ENCODE peak calls at places on chromosomes 3 and 15, in ten cellular contexts. One of them, this sample, is unnamed.

GRCh38 chr3:37862219-37862711 is 585 bp downstream of the CTDSPL start:
- DNase-seq in CD4-positive, CD25-positive, alpha-beta regulatory T cell: peak; percentile 20
- DNase-seq in heart left ventricle: peak; percentile 65
- DNase-seq in HCT116: no peak
- DNase-seq in transverse colon: peak; percentile 55
- DNase-seq in astrocyte of the spinal cord: no peak
- DNase-seq in cardiac fibroblast: peak; percentile 44
- DNase-seq in CD8-positive, alpha-beta memory T cell: no peak
- DNase-seq in lung: peak; percentile 48
- DNase-seq in ovary: peak; percentile 78
- DNase-seq in this sample: no peak

GRCh38 chr3:38168151-38168987 is 3.0 kb downstream of the OXSR1 start:
- DNase-seq in CD4-positive, CD25-positive, alpha-beta regulatory T cell: no peak
- DNase-seq in heart left ventricle: no peak
- DNase-seq in HCT116: no peak
- DNase-seq in transverse colon: no peak
- DNase-seq in astrocyte of the spinal cord: peak; percentile 75
- DNase-seq in cardiac fibroblast: peak; percentile 44
- DNase-seq in CD8-positive, alpha-beta memory T cell: no peak
- DNase-seq in lung: no peak
- DNase-seq in ovary: no peak
- DNase-seq in this sample: no peak

GRCh38 chr3:185332026-185332735 is 30.8 kb upstream of the MAP3K13 start:
- DNase-seq in CD4-positive, CD25-positive, alpha-beta regulatory T cell: peak; percentile 61
- DNase-seq in heart left ventricle: no peak
- DNase-seq in HCT116: no peak
- DNase-seq in transverse colon: no peak
- DNase-seq in astrocyte of the spinal cord: peak; percentile 71
- DNase-seq in cardiac fibroblast: peak; percentile 74
- DNase-seq in CD8-positive, alpha-beta memory T cell: no peak
- DNase-seq in lung: no peak
- DNase-seq in ovary: no peak
- DNase-seq in this sample: no peak

GRCh38 chr15:60544581-60545115 is 65.7 kb upstream of the ICE2 start:
- DNase-seq in CD4-positive, CD25-positive, alpha-beta regulatory T cell: no peak
- DNase-seq in heart left ventricle: no peak
- DNase-seq in HCT116: no peak
- DNase-seq in transverse colon: no peak
- DNase-seq in astrocyte of the spinal cord: no peak
- DNase-seq in cardiac fibroblast: no peak
- DNase-seq in CD8-positive, alpha-beta memory T cell: no peak
- DNase-seq in lung: no peak
- DNase-seq in ovary: no peak
- DNase-seq in this sample: no peak

GRCh38 chr3:124246949-124247348 is 255.0 kb upstream of the ROPN1 start:
- DNase-seq in CD4-positive, CD25-positive, alpha-beta regulatory T cell: peak; percentile 5
- DNase-seq in heart left ventricle: no peak
- DNase-seq in HCT116: peak; percentile 12
- DNase-seq in transverse colon: peak; percentile 19
- DNase-seq in astrocyte of the spinal cord: no peak
- DNase-seq in cardiac fibroblast: peak; percentile 17
- DNase-seq in CD8-positive, alpha-beta memory T cell: no peak
- DNase-seq in lung: no peak
- DNase-seq in ovary: no peak
- DNase-seq in this sample: no peak

GRCh38 chr3:3800076-3800448 is 831 bp downstream of the LRRN1 start:
- DNase-seq in CD4-positive, CD25-positive, alpha-beta regulatory T cell: peak; percentile 2
- DNase-seq in heart left ventricle: no peak
- DNase-seq in HCT116: no peak
- DNase-seq in transverse colon: no peak
- DNase-seq in astrocyte of the spinal cord: no peak
- DNase-seq in cardiac fibroblast: no peak
- DNase-seq in CD8-positive, alpha-beta memory T cell: no peak
- DNase-seq in lung: no peak
- DNase-seq in ovary: peak; percentile 52
- DNase-seq in this sample: no peak

GRCh38 chr3:7752005-7752404 is 749.6 kb upstream of the LMCD1 start:
- DNase-seq in CD4-positive, CD25-positive, alpha-beta regulatory T cell: no peak
- DNase-seq in heart left ventricle: no peak
- DNase-seq in HCT116: no peak
- DNase-seq in transverse colon: no peak
- DNase-seq in astrocyte of the spinal cord: no peak
- DNase-seq in cardiac fibroblast: no peak
- DNase-seq in CD8-positive, alpha-beta memory T cell: no peak
- DNase-seq in lung: no peak
- DNase-seq in ovary: no peak
- DNase-seq in this sample: no peak

GRCh38 chr3:42518800-42519567 is 16.5 kb downstream of the VIPR1 start:
- DNase-seq in CD4-positive, CD25-positive, alpha-beta regulatory T cell: peak; percentile 70
- DNase-seq in heart left ventricle: peak; percentile 40
- DNase-seq in HCT116: no peak
- DNase-seq in transverse colon: no peak
- DNase-seq in astrocyte of the spinal cord: no peak
- DNase-seq in cardiac fibroblast: no peak
- DNase-seq in CD8-positive, alpha-beta memory T cell: peak; percentile 62
- DNase-seq in lung: no peak
- DNase-seq in ovary: no peak
- DNase-seq in this sample: no peak

GRCh38 chr3:107143206-107143605 is 234.0 kb upstream of the CCDC54 start:
- DNase-seq in CD4-positive, CD25-positive, alpha-beta regulatory T cell: no peak
- DNase-seq in heart left ventricle: no peak
- DNase-seq in HCT116: no peak
- DNase-seq in transverse colon: no peak
- DNase-seq in astrocyte of the spinal cord: no peak
- DNase-seq in cardiac fibroblast: no peak
- DNase-seq in CD8-positive, alpha-beta memory T cell: no peak
- DNase-seq in lung: no peak
- DNase-seq in ovary: no peak
- DNase-seq in this sample: no peak

GRCh38 chr3:164486150-164486549 is 592.1 kb downstream of the SI start:
- DNase-seq in CD4-positive, CD25-positive, alpha-beta regulatory T cell: no peak
- DNase-seq in heart left ventricle: no peak
- DNase-seq in HCT116: no peak
- DNase-seq in transverse colon: no peak
- DNase-seq in astrocyte of the spinal cord: no peak
- DNase-seq in cardiac fibroblast: peak; percentile 7
- DNase-seq in CD8-positive, alpha-beta memory T cell: no peak
- DNase-seq in lung: no peak
- DNase-seq in ovary: no peak
- DNase-seq in this sample: no peak

GRCh38 chr3:138640537-138640936 is 32.0 kb downstream of the FAIM start:
- DNase-seq in CD4-positive, CD25-positive, alpha-beta regulatory T cell: no peak
- DNase-seq in heart left ventricle: no peak
- DNase-seq in HCT116: no peak
- DNase-seq in transverse colon: no peak
- DNase-seq in astrocyte of the spinal cord: no peak
- DNase-seq in cardiac fibroblast: no peak
- DNase-seq in CD8-positive, alpha-beta memory T cell: no peak
- DNase-seq in lung: no peak
- DNase-seq in ovary: no peak
- DNase-seq in this sample: no peak

DNA sequence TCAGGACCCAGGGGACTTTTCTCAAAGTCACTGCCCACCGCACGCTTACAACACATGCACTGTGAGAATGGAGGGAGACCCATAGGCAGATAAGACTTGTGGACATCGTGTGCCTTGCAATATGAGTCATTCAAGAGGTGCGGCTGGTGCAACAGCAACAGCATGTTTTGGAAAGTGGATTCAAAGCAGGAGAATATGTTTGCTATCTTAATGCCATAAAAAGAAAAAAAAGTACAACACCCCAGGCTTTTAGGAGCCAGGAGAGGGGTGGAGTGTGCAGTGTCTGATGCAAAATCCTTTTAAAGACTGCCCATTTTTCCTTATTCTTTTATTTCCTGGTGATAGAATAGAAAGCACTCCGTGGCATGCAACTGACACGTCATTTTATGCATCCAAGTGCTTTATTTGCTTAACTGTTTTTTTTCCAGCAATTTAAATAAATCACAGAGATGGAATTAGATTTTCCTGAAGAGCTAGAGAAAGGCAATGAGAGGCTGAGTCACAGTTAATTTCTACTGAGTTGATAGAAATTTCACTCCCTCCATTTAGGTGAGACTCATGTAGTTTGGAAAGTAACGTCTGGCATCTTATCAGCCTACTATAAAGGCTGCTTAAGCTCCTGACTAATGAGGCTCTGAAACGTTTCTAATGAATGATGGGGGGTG is 96.3 kb downstream of the NSUN3 start:
- DNase-seq in CD4-positive, CD25-positive, alpha-beta regulatory T cell: no peak
- DNase-seq in heart left ventricle: no peak
- DNase-seq in HCT116: no peak
- DNase-seq in transverse colon: no peak
- DNase-seq in astrocyte of the spinal cord: peak; percentile 77
- DNase-seq in cardiac fibroblast: peak; percentile 66
- DNase-seq in CD8-positive, alpha-beta memory T cell: no peak
- DNase-seq in lung: no peak
- DNase-seq in ovary: no peak
- DNase-seq in this sample: no peak
- H3K4me3 ChIP-seq in CD4-positive, CD25-positive, alpha-beta regulatory T cell: no peak overlapping the region
- H3K4me3 ChIP-seq in heart left ventricle: no peak overlapping the region
- H3K4me3 ChIP-seq in HCT116: no peak overlapping the region
- H3K4me3 ChIP-seq in transverse colon: no peak overlapping the region
- H3K4me3 ChIP-seq in astrocyte of the spinal cord: peak overlapping the region; percentile 31
- H3K4me3 ChIP-seq in cardiac fibroblast: no peak overlapping the region
- H3K4me3 ChIP-seq in CD8-positive, alpha-beta memory T cell: no peak overlapping the region
- H3K4me3 ChIP-seq in lung: no peak overlapping the region
- H3K4me3 ChIP-seq in ovary: no peak overlapping the region
- H3K4me3 ChIP-seq in this sample: no peak overlapping the region

DNA sequence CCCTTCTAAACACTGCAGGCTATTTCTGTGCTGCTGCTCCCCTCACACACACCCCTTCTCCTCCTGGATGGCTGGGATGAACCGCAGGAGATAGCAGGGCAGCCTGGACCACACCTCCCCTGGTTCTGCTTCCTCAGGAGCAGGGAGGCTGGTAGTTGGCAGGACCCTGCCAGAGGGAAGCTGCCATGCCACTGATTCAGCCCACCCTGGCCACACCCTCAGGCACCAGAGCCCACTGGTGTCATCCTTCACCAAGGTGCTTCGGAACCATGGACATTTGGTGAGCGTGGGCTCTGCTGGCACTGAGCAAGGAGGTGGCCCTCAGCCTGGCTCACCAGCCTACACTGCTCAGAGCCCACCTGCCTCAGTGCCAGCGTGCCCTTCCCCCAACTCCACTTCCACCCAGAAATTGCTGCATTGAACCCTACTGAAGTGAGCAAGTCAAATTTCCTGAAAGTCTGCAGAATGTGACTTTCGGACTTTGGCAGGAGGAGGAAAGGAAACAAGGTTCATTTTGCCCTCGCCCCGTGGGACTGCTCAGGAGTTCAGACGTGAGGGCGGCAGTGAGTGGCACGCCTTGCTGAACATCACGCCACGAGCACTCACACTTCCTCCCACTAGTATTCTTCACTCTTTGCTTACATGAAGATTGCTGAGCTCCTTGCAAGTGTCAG is 26.3 kb downstream of the BMF start:
- DNase-seq in CD4-positive, CD25-positive, alpha-beta regulatory T cell: no peak
- DNase-seq in heart left ventricle: no peak
- DNase-seq in HCT116: no peak
- DNase-seq in transverse colon: peak; percentile 74
- DNase-seq in astrocyte of the spinal cord: no peak
- DNase-seq in cardiac fibroblast: no peak
- DNase-seq in CD8-positive, alpha-beta memory T cell: no peak
- DNase-seq in lung: no peak
- DNase-seq in ovary: no peak
- DNase-seq in this sample: no peak
- H3K4me3 ChIP-seq in CD4-positive, CD25-positive, alpha-beta regulatory T cell: no peak overlapping the region
- H3K4me3 ChIP-seq in heart left ventricle: peak overlapping the region; percentile 51
- H3K4me3 ChIP-seq in HCT116: no peak overlapping the region
- H3K4me3 ChIP-seq in transverse colon: no peak overlapping the region
- H3K4me3 ChIP-seq in astrocyte of the spinal cord: no peak overlapping the region
- H3K4me3 ChIP-seq in cardiac fibroblast: no peak overlapping the region
- H3K4me3 ChIP-seq in CD8-positive, alpha-beta memory T cell: no peak overlapping the region
- H3K4me3 ChIP-seq in lung: no peak overlapping the region
- H3K4me3 ChIP-seq in ovary: peak overlapping the region; percentile 30
- H3K4me3 ChIP-seq in this sample: no peak overlapping the region

DNA sequence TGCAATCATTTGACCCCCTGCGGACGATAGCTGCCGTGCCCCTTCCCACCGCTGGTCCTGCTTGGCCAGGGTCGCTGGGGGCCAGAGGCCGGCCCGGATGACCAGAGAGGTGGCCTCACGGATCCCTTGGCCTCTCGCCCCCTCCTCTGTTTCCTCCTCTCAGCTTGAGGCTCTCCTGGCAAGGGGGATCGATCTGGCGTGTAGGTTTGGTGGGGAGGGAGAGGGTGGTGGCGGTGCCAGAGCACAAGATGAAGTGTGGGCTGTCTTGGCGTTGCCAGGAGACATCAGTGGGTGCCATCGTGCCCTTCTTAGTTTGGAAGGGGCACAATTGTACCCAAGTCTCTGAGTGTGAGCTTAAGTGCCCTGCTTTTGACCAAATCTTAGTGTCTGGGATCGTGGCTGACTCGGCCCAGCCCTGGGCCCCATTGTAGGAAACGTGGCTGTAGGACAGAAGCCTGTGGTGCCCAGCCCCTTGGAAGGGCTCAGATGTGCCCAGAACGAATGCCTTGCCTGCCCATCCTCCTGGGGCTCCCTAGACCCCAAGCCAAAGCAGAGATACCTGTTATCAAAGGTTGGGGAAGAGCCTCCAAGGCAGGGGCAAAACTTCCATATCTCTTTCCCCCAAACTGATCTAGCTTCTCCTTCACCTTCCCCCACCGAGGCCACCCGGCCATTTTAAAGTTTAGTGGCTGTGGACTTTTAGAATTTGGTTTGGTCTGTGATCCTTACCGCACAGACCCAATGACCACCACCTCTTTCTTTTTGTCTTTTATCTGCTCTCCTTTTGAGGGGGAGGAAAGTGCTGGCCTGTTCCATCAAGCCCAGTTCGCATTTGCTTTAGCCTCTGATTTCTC is 14.4 kb downstream of the NR2F2 start:
- DNase-seq in CD4-positive, CD25-positive, alpha-beta regulatory T cell: no peak
- DNase-seq in heart left ventricle: no peak
- DNase-seq in HCT116: no peak
- DNase-seq in transverse colon: no peak
- DNase-seq in astrocyte of the spinal cord: peak; percentile 33
- DNase-seq in cardiac fibroblast: no peak
- DNase-seq in CD8-positive, alpha-beta memory T cell: no peak
- DNase-seq in lung: no peak
- DNase-seq in ovary: peak; percentile 63
- DNase-seq in this sample: no peak
- H3K4me3 ChIP-seq in CD4-positive, CD25-positive, alpha-beta regulatory T cell: no peak overlapping the region
- H3K4me3 ChIP-seq in heart left ventricle: peak overlapping the region; percentile 51
- H3K4me3 ChIP-seq in HCT116: no peak overlapping the region
- H3K4me3 ChIP-seq in transverse colon: no peak overlapping the region
- H3K4me3 ChIP-seq in astrocyte of the spinal cord: peak overlapping the region; percentile 99
- H3K4me3 ChIP-seq in cardiac fibroblast: peak overlapping the region; percentile 5
- H3K4me3 ChIP-seq in CD8-positive, alpha-beta memory T cell: no peak overlapping the region
- H3K4me3 ChIP-seq in lung: no peak overlapping the region
- H3K4me3 ChIP-seq in ovary: peak overlapping the region; percentile 46
- H3K4me3 ChIP-seq in this sample: no peak overlapping the region

GRCh38 chr15:68580026-68580882 is 1.5 kb downstream of the CORO2B start:
- DNase-seq in CD4-positive, CD25-positive, alpha-beta regulatory T cell: no peak
- DNase-seq in heart left ventricle: peak; percentile 67
- DNase-seq in HCT116: no peak
- DNase-seq in transverse colon: no peak
- DNase-seq in astrocyte of the spinal cord: no peak
- DNase-seq in cardiac fibroblast: no peak
- DNase-seq in CD8-positive, alpha-beta memory T cell: no peak
- DNase-seq in lung: no peak
- DNase-seq in ovary: peak; percentile 52
- DNase-seq in this sample: no peak
- H3K4me3 ChIP-seq in CD4-positive, CD25-positive, alpha-beta regulatory T cell: no peak overlapping the region
- H3K4me3 ChIP-seq in heart left ventricle: peak overlapping the region; percentile 70
- H3K4me3 ChIP-seq in HCT116: peak overlapping the region; percentile 52
- H3K4me3 ChIP-seq in transverse colon: no peak overlapping the region
- H3K4me3 ChIP-seq in astrocyte of the spinal cord: peak overlapping the region; percentile 55
- H3K4me3 ChIP-seq in cardiac fibroblast: peak overlapping the region; percentile 55
- H3K4me3 ChIP-seq in CD8-positive, alpha-beta memory T cell: no peak overlapping the region
- H3K4me3 ChIP-seq in lung: no peak overlapping the region
- H3K4me3 ChIP-seq in ovary: peak overlapping the region; percentile 67
- H3K4me3 ChIP-seq in this sample: no peak overlapping the region

GRCh38 chr3:117736851-117737250 is 1027.3 kb downstream of the TUSC7 start:
- DNase-seq in CD4-positive, CD25-positive, alpha-beta regulatory T cell: no peak
- DNase-seq in heart left ventricle: no peak
- DNase-seq in HCT116: no peak
- DNase-seq in transverse colon: no peak
- DNase-seq in astrocyte of the spinal cord: peak; percentile 9
- DNase-seq in cardiac fibroblast: peak; percentile 8
- DNase-seq in CD8-positive, alpha-beta memory T cell: no peak
- DNase-seq in lung: no peak
- DNase-seq in ovary: no peak
- DNase-seq in this sample: no peak
- H3K4me3 ChIP-seq in CD4-positive, CD25-positive, alpha-beta regulatory T cell: no peak overlapping the region
- H3K4me3 ChIP-seq in heart left ventricle: no peak overlapping the region
- H3K4me3 ChIP-seq in HCT116: no peak overlapping the region
- H3K4me3 ChIP-seq in transverse colon: no peak overlapping the region
- H3K4me3 ChIP-seq in astrocyte of the spinal cord: no peak overlapping the region
- H3K4me3 ChIP-seq in cardiac fibroblast: no peak overlapping the region
- H3K4me3 ChIP-seq in CD8-positive, alpha-beta memory T cell: no peak overlapping the region
- H3K4me3 ChIP-seq in lung: no peak overlapping the region
- H3K4me3 ChIP-seq in ovary: no peak overlapping the region
- H3K4me3 ChIP-seq in this sample: no peak overlapping the region

This sample was measured in lower leg skin.